ENCODE peak calls at places on chromosome 22, in four cellular contexts. One of them, this sample, is unnamed.

GRCh38 chr22:20959578-20960461 is 7.2 kb upstream of the AIFM3 start:
- DNase-seq in fibroblast of villous mesenchyme: no peak
- DNase-seq in mesenchymal stem cell: no peak
- DNase-seq in DND-41: no peak
- DNase-seq in this sample: no peak

GRCh38 chr22:50190182-50190951 is 4.7 kb downstream of the TRABD start:
- DNase-seq in fibroblast of villous mesenchyme: peak
- DNase-seq in mesenchymal stem cell: peak
- DNase-seq in DND-41: peak
- DNase-seq in this sample: peak

GRCh38 chr22:19886605-19887250 is 32.1 kb upstream of the GNB1L start:
- DNase-seq in fibroblast of villous mesenchyme: peak
- DNase-seq in mesenchymal stem cell: peak
- DNase-seq in DND-41: peak
- DNase-seq in this sample: no peak

GRCh38 chr22:27752771-27753170 is 48.8 kb downstream of the MN1 start:
- DNase-seq in fibroblast of villous mesenchyme: peak
- DNase-seq in mesenchymal stem cell: peak
- DNase-seq in DND-41: no peak
- DNase-seq in this sample: peak

GRCh38 chr22:35023692-35024363 is 42.1 kb upstream of the ISX start:
- DNase-seq in fibroblast of villous mesenchyme: peak
- DNase-seq in mesenchymal stem cell: peak
- DNase-seq in DND-41: peak
- DNase-seq in this sample: no peak

GRCh38 chr22:43171607-43172006 is 15.3 kb downstream of the TTLL12 start:
- DNase-seq in fibroblast of villous mesenchyme: no peak
- DNase-seq in mesenchymal stem cell: no peak
- DNase-seq in DND-41: no peak
- DNase-seq in this sample: no peak

GRCh38 chr22:19057539-19057938 is 64.7 kb downstream of the DGCR2 start:
- DNase-seq in fibroblast of villous mesenchyme: no peak
- DNase-seq in mesenchymal stem cell: no peak
- DNase-seq in DND-41: no peak
- DNase-seq in this sample: no peak

GRCh38 chr22:22767876-22768602 is 119.6 kb upstream of the IGLL5 start:
- DNase-seq in fibroblast of villous mesenchyme: no peak
- DNase-seq in mesenchymal stem cell: no peak
- DNase-seq in DND-41: no peak
- DNase-seq in this sample: no peak

GRCh38 chr22:32761251-32761903 is 40.1 kb upstream of the TIMP3 start:
- DNase-seq in fibroblast of villous mesenchyme: peak
- DNase-seq in mesenchymal stem cell: peak
- DNase-seq in DND-41: no peak
- DNase-seq in this sample: no peak

GRCh38 chr22:48844096-48844675 is 983.5 kb downstream of the BRD1 start:
- DNase-seq in fibroblast of villous mesenchyme: no peak
- DNase-seq in mesenchymal stem cell: no peak
- DNase-seq in DND-41: no peak
- DNase-seq in this sample: no peak

GRCh38 chr22:44353063-44353440 is 40.3 kb upstream of the SHISAL1 start:
- DNase-seq in fibroblast of villous mesenchyme: no peak
- DNase-seq in mesenchymal stem cell: no peak
- DNase-seq in DND-41: no peak
- DNase-seq in this sample: no peak

GRCh38 chr22:19773470-19774040 is 13.0 kb downstream of the TBX1 start:
- DNase-seq in fibroblast of villous mesenchyme: no peak
- DNase-seq in mesenchymal stem cell: no peak
- DNase-seq in DND-41: no peak
- DNase-seq in this sample: no peak

GRCh38 chr22:50483106-50483505 is 1.8 kb downstream of the ADM2 start:
- DNase-seq in fibroblast of villous mesenchyme: no peak
- DNase-seq in mesenchymal stem cell: no peak
- DNase-seq in DND-41: no peak
- DNase-seq in this sample: no peak

This sample was measured in ascending aorta.